ENCODE peak calls at places on chromosome 16, in eight cellular contexts. One of them, this sample, is unnamed.

GRCh38 chr16:20617271-20617670 is 41.1 kb upstream of the ACSM2B start:
- DNase-seq in heart right ventricle: no peak
- DNase-seq in upper lobe of right lung: no peak
- DNase-seq in transverse colon: no peak
- DNase-seq in IMR-90: no peak
- DNase-seq in brain microvascular endothelial cell: no peak
- DNase-seq in left lung: no peak
- DNase-seq in CD8-positive, alpha-beta T cell: no peak
- DNase-seq in this sample: no peak

GRCh38 chr16:11621920-11622651 is 35.4 kb upstream of the LITAF start:
- DNase-seq in heart right ventricle: no peak
- DNase-seq in upper lobe of right lung: peak
- DNase-seq in transverse colon: no peak
- DNase-seq in IMR-90: no peak
- DNase-seq in brain microvascular endothelial cell: no peak
- DNase-seq in left lung: no peak
- DNase-seq in CD8-positive, alpha-beta T cell: peak
- DNase-seq in this sample: no peak

GRCh38 chr16:81521141-81521626 is 76.6 kb downstream of the CMIP start:
- DNase-seq in heart right ventricle: no peak
- DNase-seq in upper lobe of right lung: peak
- DNase-seq in transverse colon: peak
- DNase-seq in IMR-90: no peak
- DNase-seq in brain microvascular endothelial cell: no peak
- DNase-seq in left lung: no peak
- DNase-seq in CD8-positive, alpha-beta T cell: peak
- DNase-seq in this sample: no peak

GRCh38 chr16:86680137-86680536 is 101.8 kb downstream of the FOXL1 start:
- DNase-seq in heart right ventricle: no peak
- DNase-seq in upper lobe of right lung: no peak
- DNase-seq in transverse colon: no peak
- DNase-seq in IMR-90: peak
- DNase-seq in brain microvascular endothelial cell: peak
- DNase-seq in left lung: no peak
- DNase-seq in CD8-positive, alpha-beta T cell: no peak
- DNase-seq in this sample: no peak

GRCh38 chr16:20944861-20945390 is 44.4 kb downstream of the LYRM1 start:
- DNase-seq in heart right ventricle: no peak
- DNase-seq in upper lobe of right lung: no peak
- DNase-seq in transverse colon: no peak
- DNase-seq in IMR-90: peak
- DNase-seq in brain microvascular endothelial cell: no peak
- DNase-seq in left lung: no peak
- DNase-seq in CD8-positive, alpha-beta T cell: peak
- DNase-seq in this sample: no peak

GRCh38 chr16:69302301-69302700 is 8.8 kb upstream of the VPS4A start:
- DNase-seq in heart right ventricle: no peak
- DNase-seq in upper lobe of right lung: no peak
- DNase-seq in transverse colon: no peak
- DNase-seq in IMR-90: no peak
- DNase-seq in brain microvascular endothelial cell: no peak
- DNase-seq in left lung: no peak
- DNase-seq in CD8-positive, alpha-beta T cell: no peak
- DNase-seq in this sample: no peak

GRCh38 chr16:64180136-64180900 is 941.5 kb downstream of the CDH11 start:
- DNase-seq in heart right ventricle: no peak
- DNase-seq in upper lobe of right lung: no peak
- DNase-seq in transverse colon: no peak
- DNase-seq in IMR-90: no peak
- DNase-seq in brain microvascular endothelial cell: no peak
- DNase-seq in left lung: no peak
- DNase-seq in CD8-positive, alpha-beta T cell: no peak
- DNase-seq in this sample: no peak

GRCh38 chr16:17556276-17557052 is 85.7 kb upstream of the XYLT1 start:
- DNase-seq in heart right ventricle: no peak
- DNase-seq in upper lobe of right lung: no peak
- DNase-seq in transverse colon: no peak
- DNase-seq in IMR-90: peak
- DNase-seq in brain microvascular endothelial cell: peak
- DNase-seq in left lung: no peak
- DNase-seq in CD8-positive, alpha-beta T cell: no peak
- DNase-seq in this sample: no peak

GRCh38 chr16:72537684-72538083 is 365.7 kb upstream of the PMFBP1 start:
- DNase-seq in heart right ventricle: no peak
- DNase-seq in upper lobe of right lung: no peak
- DNase-seq in transverse colon: no peak
- DNase-seq in IMR-90: peak
- DNase-seq in brain microvascular endothelial cell: peak
- DNase-seq in left lung: no peak
- DNase-seq in CD8-positive, alpha-beta T cell: no peak
- DNase-seq in this sample: no peak

GRCh38 chr16:58425245-58425644 is 33.0 kb downstream of the GINS3 start:
- DNase-seq in heart right ventricle: no peak
- DNase-seq in upper lobe of right lung: no peak
- DNase-seq in transverse colon: no peak
- DNase-seq in IMR-90: no peak
- DNase-seq in brain microvascular endothelial cell: no peak
- DNase-seq in left lung: no peak
- DNase-seq in CD8-positive, alpha-beta T cell: no peak
- DNase-seq in this sample: no peak

GRCh38 chr16:68395167-68395786 is 53.0 kb downstream of the SMPD3 start:
- DNase-seq in heart right ventricle: no peak
- DNase-seq in upper lobe of right lung: no peak
- DNase-seq in transverse colon: no peak
- DNase-seq in IMR-90: no peak
- DNase-seq in brain microvascular endothelial cell: no peak
- DNase-seq in left lung: peak
- DNase-seq in CD8-positive, alpha-beta T cell: no peak
- DNase-seq in this sample: no peak

GRCh38 chr16:10679921-10680320 is 14.8 kb downstream of the TEKT5 start:
- DNase-seq in heart right ventricle: no peak
- DNase-seq in upper lobe of right lung: no peak
- DNase-seq in transverse colon: no peak
- DNase-seq in IMR-90: no peak
- DNase-seq in brain microvascular endothelial cell: no peak
- DNase-seq in left lung: no peak
- DNase-seq in CD8-positive, alpha-beta T cell: no peak
- DNase-seq in this sample: no peak

GRCh38 chr16:64590516-64590915 is 531.3 kb downstream of the CDH11 start:
- DNase-seq in heart right ventricle: no peak
- DNase-seq in upper lobe of right lung: no peak
- DNase-seq in transverse colon: no peak
- DNase-seq in IMR-90: peak
- DNase-seq in brain microvascular endothelial cell: peak
- DNase-seq in left lung: no peak
- DNase-seq in CD8-positive, alpha-beta T cell: no peak
- DNase-seq in this sample: no peak

GRCh38 chr16:65793781-65794180 is 572.7 kb upstream of the CDH5 start:
- DNase-seq in heart right ventricle: no peak
- DNase-seq in upper lobe of right lung: no peak
- DNase-seq in transverse colon: no peak
- DNase-seq in IMR-90: no peak
- DNase-seq in brain microvascular endothelial cell: no peak
- DNase-seq in left lung: no peak
- DNase-seq in CD8-positive, alpha-beta T cell: no peak
- DNase-seq in this sample: no peak

GRCh38 chr16:19523184-19523558 is 571 bp upstream of the CCP110 start:
- DNase-seq in heart right ventricle: peak
- DNase-seq in upper lobe of right lung: no peak
- DNase-seq in transverse colon: no peak
- DNase-seq in IMR-90: no peak
- DNase-seq in brain microvascular endothelial cell: no peak
- DNase-seq in left lung: no peak
- DNase-seq in CD8-positive, alpha-beta T cell: no peak
- DNase-seq in this sample: no peak

GRCh38 chr16:30926333-30926811 is 3.0 kb downstream of the FBXL19 start:
- DNase-seq in heart right ventricle: no peak
- DNase-seq in upper lobe of right lung: no peak
- DNase-seq in transverse colon: no peak
- DNase-seq in IMR-90: no peak
- DNase-seq in brain microvascular endothelial cell: no peak
- DNase-seq in left lung: no peak
- DNase-seq in CD8-positive, alpha-beta T cell: no peak
- DNase-seq in this sample: no peak

GRCh38 chr16:82784567-82784956 is 157.8 kb downstream of the CDH13 start:
- DNase-seq in heart right ventricle: no peak
- DNase-seq in upper lobe of right lung: no peak
- DNase-seq in transverse colon: no peak
- DNase-seq in IMR-90: no peak
- DNase-seq in brain microvascular endothelial cell: no peak
- DNase-seq in left lung: no peak
- DNase-seq in CD8-positive, alpha-beta T cell: no peak
- DNase-seq in this sample: no peak

GRCh38 chr16:3945751-3946603 is 65.5 kb upstream of the CREBBP start:
- DNase-seq in heart right ventricle: peak
- DNase-seq in upper lobe of right lung: peak
- DNase-seq in transverse colon: peak
- DNase-seq in IMR-90: peak
- DNase-seq in brain microvascular endothelial cell: peak
- DNase-seq in left lung: peak
- DNase-seq in CD8-positive, alpha-beta T cell: no peak
- DNase-seq in this sample: peak

GRCh38 chr16:58333937-58334336 is 39.1 kb upstream of the PRSS54 start:
- DNase-seq in heart right ventricle: no peak
- DNase-seq in upper lobe of right lung: no peak
- DNase-seq in transverse colon: no peak
- DNase-seq in IMR-90: no peak
- DNase-seq in brain microvascular endothelial cell: no peak
- DNase-seq in left lung: no peak
- DNase-seq in CD8-positive, alpha-beta T cell: no peak
- DNase-seq in this sample: no peak

GRCh38 chr16:69889295-69889964 is 61.7 kb upstream of the CLEC18A start:
- DNase-seq in heart right ventricle: no peak
- DNase-seq in upper lobe of right lung: no peak
- DNase-seq in transverse colon: no peak
- DNase-seq in IMR-90: no peak
- DNase-seq in brain microvascular endothelial cell: no peak
- DNase-seq in left lung: no peak
- DNase-seq in CD8-positive, alpha-beta T cell: no peak
- DNase-seq in this sample: no peak

GRCh38 chr16:22788190-22788530 is 25.8 kb upstream of the HS3ST2 start:
- DNase-seq in heart right ventricle: no peak
- DNase-seq in upper lobe of right lung: no peak
- DNase-seq in transverse colon: no peak
- DNase-seq in IMR-90: no peak
- DNase-seq in brain microvascular endothelial cell: no peak
- DNase-seq in left lung: no peak
- DNase-seq in CD8-positive, alpha-beta T cell: no peak
- DNase-seq in this sample: no peak

GRCh38 chr16:11994187-11995119 is 17.9 kb downstream of the SNX29 start:
- DNase-seq in heart right ventricle: peak
- DNase-seq in upper lobe of right lung: no peak
- DNase-seq in transverse colon: peak
- DNase-seq in IMR-90: peak
- DNase-seq in brain microvascular endothelial cell: no peak
- DNase-seq in left lung: peak
- DNase-seq in CD8-positive, alpha-beta T cell: no peak
- DNase-seq in this sample: no peak

GRCh38 chr16:81697321-81697885 is 81.7 kb upstream of the PLCG2 start:
- DNase-seq in heart right ventricle: peak
- DNase-seq in upper lobe of right lung: peak
- DNase-seq in transverse colon: peak
- DNase-seq in IMR-90: peak
- DNase-seq in brain microvascular endothelial cell: peak
- DNase-seq in left lung: peak
- DNase-seq in CD8-positive, alpha-beta T cell: peak
- DNase-seq in this sample: peak

GRCh38 chr16:49890876-49891275 is 35.0 kb upstream of the ZNF423 start:
- DNase-seq in heart right ventricle: no peak
- DNase-seq in upper lobe of right lung: no peak
- DNase-seq in transverse colon: peak
- DNase-seq in IMR-90: no peak
- DNase-seq in brain microvascular endothelial cell: no peak
- DNase-seq in left lung: no peak
- DNase-seq in CD8-positive, alpha-beta T cell: no peak
- DNase-seq in this sample: no peak

GRCh38 chr16:84735846-84736586 is 36.2 kb downstream of the USP10 start:
- DNase-seq in heart right ventricle: peak
- DNase-seq in upper lobe of right lung: no peak
- DNase-seq in transverse colon: peak
- DNase-seq in IMR-90: no peak
- DNase-seq in brain microvascular endothelial cell: no peak
- DNase-seq in left lung: no peak
- DNase-seq in CD8-positive, alpha-beta T cell: peak
- DNase-seq in this sample: no peak
- TF ChIP-seq CTCF in heart right ventricle: no peak
- TF ChIP-seq CTCF in upper lobe of right lung: no peak
- TF ChIP-seq CTCF in transverse colon: peak
- TF ChIP-seq CTCF in IMR-90: no peak
- TF ChIP-seq CTCF in brain microvascular endothelial cell: peak
- TF ChIP-seq CTCF in left lung: no peak
- TF ChIP-seq CTCF in CD8-positive, alpha-beta T cell: no peak
- TF ChIP-seq CTCF in this sample: no peak

GRCh38 chr16:27228621-27229501 is 25.5 kb downstream of the KDM8 start:
- DNase-seq in heart right ventricle: peak
- DNase-seq in upper lobe of right lung: no peak
- DNase-seq in transverse colon: no peak
- DNase-seq in IMR-90: no peak
- DNase-seq in brain microvascular endothelial cell: no peak
- DNase-seq in left lung: no peak
- DNase-seq in CD8-positive, alpha-beta T cell: no peak
- DNase-seq in this sample: no peak
- TF ChIP-seq CTCF in heart right ventricle: no peak
- TF ChIP-seq CTCF in upper lobe of right lung: no peak
- TF ChIP-seq CTCF in transverse colon: no peak
- TF ChIP-seq CTCF in IMR-90: no peak
- TF ChIP-seq CTCF in brain microvascular endothelial cell: no peak
- TF ChIP-seq CTCF in left lung: no peak
- TF ChIP-seq CTCF in CD8-positive, alpha-beta T cell: no peak
- TF ChIP-seq CTCF in this sample: no peak

GRCh38 chr16:1983544-1984346 is at the start of gene GFER:
- DNase-seq in heart right ventricle: peak
- DNase-seq in upper lobe of right lung: peak
- DNase-seq in transverse colon: peak
- DNase-seq in IMR-90: peak
- DNase-seq in brain microvascular endothelial cell: peak
- DNase-seq in left lung: peak
- DNase-seq in CD8-positive, alpha-beta T cell: peak
- DNase-seq in this sample: no peak
- TF ChIP-seq CTCF in heart right ventricle: peak
- TF ChIP-seq CTCF in upper lobe of right lung: peak
- TF ChIP-seq CTCF in transverse colon: peak
- TF ChIP-seq CTCF in IMR-90: peak
- TF ChIP-seq CTCF in brain microvascular endothelial cell: peak
- TF ChIP-seq CTCF in left lung: peak
- TF ChIP-seq CTCF in CD8-positive, alpha-beta T cell: no peak
- TF ChIP-seq CTCF in this sample: no peak

DNA sequence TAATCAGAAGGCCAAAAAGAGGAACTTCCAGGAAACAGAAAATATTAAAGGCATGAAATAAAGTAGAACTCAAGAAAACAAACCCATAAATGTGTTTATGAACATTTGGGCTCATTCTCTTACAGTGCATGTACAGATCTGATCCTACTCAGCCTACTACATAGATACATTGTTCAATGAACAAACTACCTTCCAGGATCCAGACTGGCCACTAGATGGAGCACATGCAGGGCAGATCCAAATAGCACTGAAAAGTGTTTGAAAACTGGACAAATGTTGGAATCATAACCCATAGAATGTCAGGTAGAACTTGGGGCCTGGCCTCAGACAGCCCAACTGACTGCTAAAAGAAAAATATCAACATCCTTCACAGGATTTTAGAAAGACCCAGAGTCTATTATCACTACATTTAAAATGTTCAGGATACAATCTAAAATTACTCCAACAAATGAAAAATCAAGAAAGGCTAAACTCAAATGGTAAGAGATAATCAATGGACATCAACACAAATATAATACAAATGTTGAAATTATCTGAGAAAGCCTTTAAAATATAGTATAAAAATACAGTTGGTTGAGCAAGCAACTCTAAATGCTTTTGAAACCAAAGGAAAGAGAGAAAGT is 122.4 kb upstream of the NUDT7 start:
- DNase-seq in heart right ventricle: peak
- DNase-seq in upper lobe of right lung: no peak
- DNase-seq in transverse colon: peak
- DNase-seq in IMR-90: peak
- DNase-seq in brain microvascular endothelial cell: peak
- DNase-seq in left lung: no peak
- DNase-seq in CD8-positive, alpha-beta T cell: no peak
- DNase-seq in this sample: no peak
- TF ChIP-seq CTCF in heart right ventricle: peak
- TF ChIP-seq CTCF in upper lobe of right lung: peak
- TF ChIP-seq CTCF in transverse colon: peak
- TF ChIP-seq CTCF in IMR-90: peak
- TF ChIP-seq CTCF in brain microvascular endothelial cell: peak
- TF ChIP-seq CTCF in left lung: peak
- TF ChIP-seq CTCF in CD8-positive, alpha-beta T cell: no peak
- TF ChIP-seq CTCF in this sample: no peak

This sample was measured in breast epithelium.